ENCODE peak calls at places on chromosomes 6 and 20, in seven cellular contexts. X, Y, G, L, V, H and N are unnamed samples.
A peak's percentile ranks its signal among the peaks of the same experiment; 100 is the strongest.

GRCh38 chr6:68777956-68778355 is 142.9 kb downstream of the ADGRB3 start:
- DNase-seq in X (no peak), Y (no peak), G (no peak), L (no peak), V (no peak), H (no peak), N (no peak)

GRCh38 chr6:125585470-125585869 is 164.0 kb upstream of the HEY2 start:
- DNase-seq in X (no peak), Y (no peak), G (no peak), L (no peak), V (no peak), H (no peak), N (no peak)

GRCh38 chr6:1094306-1094705 is 217.6 kb upstream of the FOXQ1 start:
- DNase-seq in X (no peak), Y (no peak), G (no peak), L (peak; percentile 60), V (no peak), H (no peak), N (no peak)

GRCh38 chr20:53157443-53158408 is 185.6 kb downstream of the TSHZ2 start:
- DNase-seq in X (peak; percentile 54), Y (peak; percentile 72), G (no peak), L (peak; percentile 1), V (no peak), H (no peak), N (peak; percentile 83)

GRCh38 chr6:35370799-35371493 is 28.6 kb downstream of the PPARD start:
- DNase-seq in X (peak; percentile 55), Y (no peak), G (no peak), L (no peak), V (no peak), H (no peak), N (no peak)

GRCh38 chr6:100504786-100505737 is 40.3 kb upstream of the SIM1 start:
- DNase-seq in X (no peak), Y (peak; percentile 31), G (no peak), L (peak; percentile 45), V (no peak), H (no peak), N (no peak)

GRCh38 chr6:28542440-28543293 is 17.0 kb downstream of the GPX5 start:
- DNase-seq in X (peak; percentile 64), Y (peak; percentile 90), G (no peak), L (peak; percentile 51), V (no peak), H (no peak), N (peak; percentile 97)

GRCh38 chr6:163652328-163652727 is 237.8 kb downstream of the QKI start:
- DNase-seq in X (no peak), Y (no peak), G (no peak), L (no peak), V (no peak), H (no peak), N (no peak)

GRCh38 chr20:45011108-45011526 is 44.8 kb downstream of the STK4 start:
- DNase-seq in X (no peak), Y (peak; percentile 36), G (no peak), L (peak; percentile 39), V (no peak), H (peak; percentile 22), N (peak; percentile 41)

GRCh38 chr20:24497851-24498250 is 28.4 kb downstream of the SYNDIG1 start:
- DNase-seq in X (no peak), Y (no peak), G (no peak), L (no peak), V (no peak), H (no peak), N (peak; percentile 2)

GRCh38 chr20:50992336-50992732 is 30.6 kb downstream of the KCNG1 start:
- DNase-seq in X (no peak), Y (no peak), G (no peak), L (no peak), V (no peak), H (no peak), N (peak; percentile 73)

GRCh38 chr20:4303136-4303535 is 287.8 kb upstream of the RNF24 start:
- DNase-seq in X (no peak), Y (no peak), G (no peak), L (no peak), V (no peak), H (no peak), N (no peak)

GRCh38 chr6:44038543-44039065 is 88.6 kb downstream of the MRPL14 start:
- DNase-seq in X (no peak), Y (no peak), G (no peak), L (no peak), V (no peak), H (no peak), N (no peak)

GRCh38 chr20:48242623-48243022 is 457.3 kb upstream of the SULF2 start:
- DNase-seq in X (no peak), Y (no peak), G (no peak), L (no peak), V (no peak), H (no peak), N (no peak)

GRCh38 chr6:36386495-36387439 is 702 bp downstream of the ETV7 start:
- DNase-seq in X (peak; percentile 63), Y (no peak), G (no peak), L (peak; percentile 4), V (no peak), H (no peak), N (peak; percentile 66)

GRCh38 chr6:133017581-133017980 is 203.2 kb downstream of the RPS12 start:
- DNase-seq in X (no peak), Y (no peak), G (no peak), L (peak; percentile 15), V (no peak), H (no peak), N (no peak)

GRCh38 chr20:58017237-58017969 is 211.1 kb downstream of the ANKRD60 start:
- DNase-seq in X (no peak), Y (peak; percentile 89), G (no peak), L (no peak), V (no peak), H (no peak), N (peak; percentile 19)

GRCh38 chr6:117677553-117678131 is 2.4 kb downstream of the NUS1 start:
- DNase-seq in X (no peak), Y (no peak), G (no peak), L (no peak), V (no peak), H (no peak), N (no peak)

GRCh38 chr20:25072226-25072811 is 9.6 kb downstream of the VSX1 start:
- DNase-seq in X (no peak), Y (no peak), G (no peak), L (no peak), V (no peak), H (no peak), N (no peak)

GRCh38 chr6:7243188-7243942 is 69.6 kb downstream of the SSR1 start:
- DNase-seq in X (peak; percentile 3), Y (peak; percentile 47), G (no peak), L (peak; percentile 39), V (no peak), H (no peak), N (peak; percentile 57)

GRCh38 chr6:155333414-155333813 is 19.1 kb upstream of the TFB1M start:
- DNase-seq in X (no peak), Y (no peak), G (no peak), L (no peak), V (no peak), H (no peak), N (no peak)

DNA sequence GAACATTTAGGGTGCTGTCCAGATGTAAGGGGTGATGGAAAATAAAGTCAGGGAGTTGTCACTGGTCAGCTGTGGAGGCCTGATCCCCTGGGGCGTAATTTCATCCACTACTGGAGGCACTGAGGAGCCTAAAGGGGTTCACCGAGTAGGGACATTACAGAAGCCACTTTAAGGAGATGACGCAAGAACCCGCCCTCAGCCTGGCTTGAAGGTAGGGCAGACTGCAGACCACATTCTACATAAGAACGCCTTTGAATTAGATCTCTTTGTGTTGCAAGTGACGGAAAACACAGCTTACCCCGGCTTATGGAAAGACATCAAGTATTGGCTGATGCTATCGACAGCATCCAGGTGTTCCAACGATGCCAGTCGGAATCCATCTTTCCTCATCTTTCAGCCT is 462.7 kb upstream of the CDH4 start:
- DNase-seq in X (no peak), Y (no peak), G (no peak), L (no peak), V (no peak), H (no peak), N (no peak)
- TF ChIP-seq CTCF in X (no peak), Y (no peak), G (no peak), L (no peak), V (no peak), H (no peak), N (no peak)

DNA sequence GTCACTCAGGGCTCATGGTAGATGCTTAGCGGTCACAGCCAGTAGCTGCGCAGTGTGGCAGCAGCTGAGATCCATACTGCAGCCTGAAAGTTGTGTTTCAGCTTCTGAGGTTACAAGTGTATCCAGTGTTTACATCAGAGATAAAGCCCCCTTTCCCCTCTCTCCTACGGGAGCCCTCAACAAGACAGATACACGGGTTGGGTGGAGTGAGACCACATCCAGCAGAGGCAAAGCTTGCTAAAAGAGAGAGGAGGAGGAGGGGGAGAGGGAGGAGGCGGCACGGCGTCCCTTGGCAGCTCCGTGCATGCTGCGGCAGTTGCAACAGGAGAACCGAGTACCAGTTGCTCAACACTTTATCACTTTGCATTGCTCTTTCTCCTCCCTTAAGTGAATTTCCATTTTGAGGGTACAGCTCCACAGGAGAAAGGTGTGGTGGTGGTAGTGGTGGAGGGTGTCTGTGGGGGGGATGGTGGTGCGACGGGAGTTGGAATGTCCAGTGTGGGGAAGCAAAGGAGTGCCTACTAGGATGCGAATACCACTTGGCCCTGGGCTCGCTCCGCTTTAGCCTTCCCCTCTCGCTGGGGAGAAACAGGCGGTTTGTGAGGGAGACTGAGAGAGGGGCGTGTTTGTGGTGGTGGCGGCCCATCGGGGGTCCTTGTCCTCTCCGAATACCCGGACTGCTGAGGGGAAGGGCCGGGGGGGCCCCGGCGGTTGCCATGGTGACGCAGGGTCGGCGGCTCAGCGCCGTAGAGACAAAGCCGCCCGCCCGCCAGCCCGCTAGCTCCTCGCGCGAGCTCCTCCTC is 405 bp upstream of the RNF182 start:
- DNase-seq in X (peak; percentile 57), Y (no peak), G (no peak), L (no peak), V (no peak), H (peak; percentile 25), N (peak; percentile 75)
- H3K27me3 ChIP-seq in X (peaks cover 77% of the 10 kb centered on the region), Y (no peaks in the 10 kb centered on the region), G (peaks cover 28% of the 10 kb centered on the region), L (no peaks in the 10 kb centered on the region), V (no peaks in the 10 kb centered on the region), H (peaks cover 91% of the 10 kb centered on the region), N (peaks cover 4% of the 10 kb centered on the region)

GRCh38 chr6:26592649-26593048 is 4.1 kb upstream of the ABT1 start:
- DNase-seq in X (no peak), Y (no peak), G (no peak), L (no peak), V (no peak), H (no peak), N (no peak)
- TF ChIP-seq CTCF in X (no peak), Y (peak; percentile 4), G (no peak), L (no peak), V (no peak), H (no peak), N (no peak)

DNA sequence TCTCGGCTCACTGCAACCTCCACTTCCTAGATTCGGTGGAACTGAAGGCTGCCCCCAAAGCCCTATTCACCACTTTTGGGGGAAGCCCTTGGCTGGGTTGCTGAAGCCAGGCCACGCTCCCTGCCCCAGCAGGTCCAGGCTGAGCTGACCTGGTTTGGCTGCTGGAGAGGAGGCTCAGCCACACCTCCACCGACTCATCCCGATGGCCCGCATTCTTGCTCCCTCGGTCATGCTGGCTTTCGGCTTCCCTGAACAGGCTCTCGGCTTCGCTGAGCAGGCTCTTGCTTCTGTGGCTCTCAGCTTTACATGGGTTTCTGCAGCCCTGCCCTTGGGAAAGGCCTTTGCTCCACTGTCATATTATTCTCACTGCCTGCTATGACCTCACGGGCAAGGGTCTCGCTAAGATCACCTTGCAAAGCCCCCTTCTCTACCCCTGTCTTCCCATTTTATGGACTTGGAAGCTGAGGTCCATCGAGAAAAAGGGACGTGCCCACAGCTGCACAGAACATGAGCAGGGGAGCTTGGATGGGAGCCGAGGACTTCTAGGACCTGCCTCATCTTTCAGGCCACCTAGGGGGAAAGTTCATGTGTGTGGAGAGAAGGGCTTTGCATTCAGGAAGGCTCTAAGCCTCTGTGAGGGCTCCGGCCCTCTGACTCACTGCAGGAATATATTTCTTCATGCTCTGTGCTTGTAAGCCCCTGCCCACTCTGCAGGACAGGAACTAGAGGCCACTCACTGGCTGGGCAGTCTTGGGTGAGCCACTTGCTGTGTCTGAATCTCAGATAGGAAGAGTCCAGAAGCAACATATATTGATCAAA is 15.6 kb downstream of the ARHGAP40 start:
- DNase-seq in X (no peak), Y (no peak), G (no peak), L (no peak), V (no peak), H (no peak), N (peak; percentile 65)
- H3K27me3 ChIP-seq in X (peaks cover 22% of the 10 kb centered on the region), Y (no peaks in the 10 kb centered on the region), G (no peaks in the 10 kb centered on the region), L (peaks cover 20% of the 10 kb centered on the region), V (no peaks in the 10 kb centered on the region), H (peaks cover 90% of the 10 kb centered on the region), N (no peaks in the 10 kb centered on the region)